ENCODE peak calls at places on chromosomes 16 and 17, in six cellular contexts. D is tibial artery, K is transverse colon, C is thyroid gland, N is heart left ventricle, Y is left ventricle myocardium inferior. P is an unnamed sample.

GRCh38 chr17:55816532-55817272 is 65.9 kb downstream of the PCTP start:
- DNase-seq in N (no peak), C (no peak), D (no peak), Y (no peak), K (no peak), P (no peak)

GRCh38 chr17:61551255-61551742 is 39.7 kb downstream of the NACA2 start:
- DNase-seq in Y (no peak), K (no peak), C (no peak), D (no peak), N (no peak), P (no peak)

GRCh38 chr17:38451840-38452529 is 23.7 kb downstream of the ARHGAP23 start:
- DNase-seq in K (no peak), N (no peak), D (no peak), Y (no peak), C (peak; percentile 32), P (no peak)

GRCh38 chr17:72761893-72762622 is 330.4 kb downstream of the SLC39A11 start:
- DNase-seq in K (no peak), C (no peak), Y (no peak), D (no peak), N (no peak), P (no peak)

GRCh38 chr17:15649861-15650391 is 30.4 kb upstream of the FBXW10B start:
- DNase-seq in D (peak; percentile 73), C (peak; percentile 70), K (peak; percentile 80), N (peak; percentile 37), Y (no peak), P (no peak)

GRCh38 chr16:55710466-55710865 is 54.7 kb downstream of the SLC6A2 start:
- DNase-seq in D (no peak), N (no peak), Y (no peak), C (no peak), K (no peak), P (no peak)

GRCh38 chr17:81130385-81131288 is 34.7 kb upstream of the PVALEF start:
- DNase-seq in D (no peak), N (no peak), K (no peak), C (no peak), Y (no peak), P (no peak)

GRCh38 chr16:56518435-56518834 is 1.4 kb downstream of the BBS2 start:
- DNase-seq in K (no peak), N (no peak), Y (no peak), D (no peak), C (no peak), P (no peak)

GRCh38 chr16:23141959-23142740 is 7.1 kb downstream of the USP31 start:
- DNase-seq in C (no peak), K (no peak), D (no peak), Y (no peak), N (peak; percentile 39), P (no peak)

GRCh38 chr17:18993876-18994275 is 10.7 kb downstream of the FAM83G start:
- DNase-seq in C (no peak), N (no peak), K (no peak), Y (no peak), D (no peak), P (no peak)

GRCh38 chr17:57849163-57849873 is 526 bp downstream of the MRPS23 start:
- DNase-seq in K (no peak), Y (no peak), D (no peak), N (no peak), C (no peak), P (no peak)

GRCh38 chr16:88595101-88595500 is 24.9 kb downstream of the ZC3H18 start:
- DNase-seq in Y (peak; percentile 39), D (no peak), C (no peak), K (no peak), N (peak; percentile 41), P (no peak)

GRCh38 chr16:88593910-88594309 is 23.7 kb downstream of the ZC3H18 start:
- DNase-seq in K (no peak), N (peak; percentile 9), Y (no peak), C (no peak), D (no peak), P (peak; percentile 23)

GRCh38 chr16:88591577-88592021 is 21.4 kb downstream of the ZC3H18 start:
- DNase-seq in K (peak; percentile 35), D (peak; percentile 70), N (peak; percentile 66), C (no peak), Y (peak; percentile 31), P (peak; percentile 61)

GRCh38 chr16:88593064-88593463 is 22.9 kb downstream of the ZC3H18 start:
- DNase-seq in N (no peak), C (no peak), Y (no peak), D (no peak), K (no peak), P (peak; percentile 38)

DNA sequence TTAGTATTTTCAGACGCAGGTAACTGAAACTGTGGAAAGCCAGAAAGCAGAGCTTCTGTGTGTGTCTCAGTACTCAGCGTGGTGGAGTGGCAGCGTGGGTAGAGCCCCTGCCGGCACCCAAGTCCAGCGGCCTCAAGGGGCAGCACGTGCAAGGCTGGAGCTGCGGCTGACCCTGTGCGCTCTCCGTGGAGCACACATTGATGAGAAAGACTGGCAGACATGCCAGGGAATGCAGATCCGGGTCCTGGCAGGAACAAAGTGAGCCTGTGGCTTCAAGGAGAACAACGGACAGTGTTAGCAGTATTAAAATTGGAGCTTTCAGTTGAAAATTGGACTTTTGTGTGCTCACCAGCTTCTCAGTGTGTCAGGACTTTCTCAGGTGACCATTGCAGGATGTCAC is 23.3 kb downstream of the ZC3H18 start:
- DNase-seq in C (no peak), D (no peak), Y (peak; percentile 29), N (peak; percentile 60), K (no peak), P (no peak)
- TF ChIP-seq CTCF in C (no peak), D (no peak), Y (peak; percentile 49), N (no peak), K (no peak), P (no peak)

GRCh38 chr17:79835953-79836951 is 3.0 kb downstream of the CBX4 start:
- DNase-seq in K (peak; percentile 87), C (no peak), D (no peak), N (peak; percentile 40), Y (no peak), P (peak; percentile 27)

GRCh38 chr17:79836952-79837887 is 2.0 kb downstream of the CBX4 start:
- DNase-seq in N (peak; percentile 90), Y (peak; percentile 81), K (peak; percentile 91), D (peak; percentile 83), C (peak; percentile 94), P (peak; percentile 76)

GRCh38 chr17:79838541-79839274 is 532 bp downstream of the CBX4 start:
- DNase-seq in C (peak; percentile 51), Y (peak; percentile 44), N (no peak), K (peak; percentile 63), D (peak; percentile 78), P (peak; percentile 46)

GRCh38 chr17:79839363-79840203 is at the start of gene CBX4:
- DNase-seq in Y (peak; percentile 97), C (peak; percentile 97), K (peak; percentile 97), D (peak; percentile 98), N (peak; percentile 98), P (peak; percentile 96)

GRCh38 chr17:79837888-79838540 is 1.2 kb downstream of the CBX4 start:
- DNase-seq in K (peak; percentile 33), Y (no peak), C (peak; percentile 62), D (no peak), N (peak; percentile 44), P (peak; percentile 24)
- H3K27me3 ChIP-seq in K (peaks cover 33% of the 10 kb centered on the region), Y (peaks cover 35% of the 10 kb centered on the region), C (peaks cover 23% of the 10 kb centered on the region), D (peaks cover 72% of the 10 kb centered on the region), N (peaks cover 30% of the 10 kb centered on the region), P (peaks cover 45% of the 10 kb centered on the region)

GRCh38 chr16:50644245-50644644 is 36.9 kb downstream of the SNX20 start:
- DNase-seq in D (no peak), Y (no peak), K (no peak), C (no peak), N (no peak), P (no peak)

GRCh38 chr16:50646345-50646744 is 34.8 kb downstream of the SNX20 start:
- DNase-seq in D (no peak), Y (no peak), K (no peak), C (no peak), N (no peak), P (no peak)

GRCh38 chr16:50645858-50646257 is 35.3 kb downstream of the SNX20 start:
- DNase-seq in D (no peak), Y (no peak), N (no peak), C (no peak), K (no peak), P (no peak)

GRCh38 chr16:50643192-50643591 is 37.9 kb downstream of the SNX20 start:
- DNase-seq in Y (no peak), N (no peak), D (no peak), C (no peak), K (no peak), P (no peak)

GRCh38 chr16:50644730-50645129 is 36.4 kb downstream of the SNX20 start:
- DNase-seq in Y (no peak), D (peak; percentile 76), K (peak; percentile 26), N (no peak), C (peak; percentile 20), P (no peak)
- TF ChIP-seq CTCF in Y (peak; percentile 57), D (peak; percentile 44), K (no peak), N (peak; percentile 37), C (no peak), P (no peak)

GRCh38 chr16:780296-780695 is 7.9 kb downstream of the RPUSD1 start:
- DNase-seq in Y (no peak), C (no peak), N (no peak), K (no peak), D (no peak), P (no peak)

GRCh38 chr16:779561-779960 is 8.6 kb downstream of the RPUSD1 start:
- DNase-seq in K (no peak), N (no peak), D (no peak), Y (no peak), C (no peak), P (no peak)

GRCh38 chr16:782766-783403 is 5.3 kb downstream of the RPUSD1 start:
- DNase-seq in N (no peak), C (no peak), D (no peak), K (no peak), Y (no peak), P (no peak)

GRCh38 chr16:782263-782662 is 5.9 kb downstream of the RPUSD1 start:
- DNase-seq in N (no peak), Y (no peak), K (no peak), D (no peak), C (no peak), P (no peak)

DNA sequence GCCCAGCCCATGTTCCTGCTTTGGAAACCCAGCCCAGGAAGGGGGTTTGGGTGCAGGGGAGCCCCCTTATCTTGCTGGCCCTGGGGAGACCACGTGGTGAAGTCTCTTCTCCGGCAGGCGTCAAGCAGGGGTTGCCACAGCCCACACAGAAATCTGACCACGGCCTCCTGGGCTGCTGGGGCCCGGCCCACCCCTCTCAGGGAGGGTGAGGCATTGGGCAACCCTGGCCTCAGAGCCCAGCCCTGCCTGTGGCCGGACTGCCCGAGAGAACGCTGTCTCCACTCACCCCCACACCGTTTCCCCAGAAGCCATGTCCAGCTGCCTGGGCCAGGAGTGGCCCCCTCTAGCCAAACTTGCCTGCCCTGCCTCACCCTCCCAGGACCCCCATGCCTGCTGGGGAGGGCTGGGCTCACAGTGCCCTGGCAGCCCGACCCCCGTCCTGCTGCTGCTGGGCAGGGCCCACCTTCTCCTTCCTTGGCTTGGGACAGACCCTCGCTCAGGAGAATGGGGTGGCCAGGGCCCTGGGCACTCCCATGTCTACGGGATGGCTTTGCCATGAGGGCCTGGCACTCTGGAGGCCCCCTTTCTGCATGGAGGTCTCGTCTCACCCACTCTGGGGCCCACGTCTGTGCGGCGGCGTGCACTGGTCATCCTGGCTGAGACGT is 6.7 kb downstream of the RPUSD1 start:
- DNase-seq in K (no peak), D (no peak), C (no peak), N (no peak), Y (no peak), P (no peak)
- H3K27me3 ChIP-seq in K (peaks cover 63% of the 10 kb centered on the region), D (peaks cover 65% of the 10 kb centered on the region), C (no peaks in the 10 kb centered on the region), N (peaks cover 7% of the 10 kb centered on the region), Y (peaks cover 71% of the 10 kb centered on the region), P (peaks cover 66% of the 10 kb centered on the region)

GRCh38 chr16:67179421-67180080 is 4.2 kb downstream of the MATCAP1 start:
- DNase-seq in K (no peak), D (no peak), C (no peak), N (no peak), Y (no peak), P (no peak)
- TF ChIP-seq CTCF in K (no peak), D (no peak), C (no peak), N (no peak), Y (no peak), P (no peak)

P was measured in psoas muscle.